ENCODE peak calls at places on chromosomes 12 and 14, in six cellular contexts. O, C, J, B, U and Q are unnamed samples.

GRCh38 chr14:74720526-74720925 is 7.6 kb downstream of the FCF1 start:
- DNase-seq in O (no peak), C (no peak), U (no peak), J (no peak), B (no peak), Q (no peak)

GRCh38 chr14:57417228-57417627 is 26.8 kb downstream of the NAA30 start:
- DNase-seq in U (no peak), B (no peak), J (no peak), O (no peak), C (no peak), Q (no peak)

GRCh38 chr14:88228519-88229236 is 94.4 kb downstream of the KCNK10 start:
- DNase-seq in J (no peak), C (no peak), O (no peak), B (no peak), U (no peak), Q (no peak)

GRCh38 chr12:49089831-49090773 is 4.5 kb downstream of the DHH start:
- DNase-seq in J (peak), C (no peak), O (peak), B (peak), U (no peak), Q (no peak)

GRCh38 chr14:95480109-95480886 is 36.2 kb downstream of the SYNE3 start:
- DNase-seq in C (peak), J (peak), O (peak), U (peak), B (peak), Q (no peak)

GRCh38 chr14:84087986-84088531 is 1441.9 kb upstream of the FLRT2 start:
- DNase-seq in C (no peak), B (no peak), U (no peak), O (no peak), J (no peak), Q (no peak)

GRCh38 chr14:29925106-29925722 is 2.4 kb downstream of the PRKD1 start:
- DNase-seq in B (peak), C (no peak), J (no peak), U (no peak), O (no peak), Q (no peak)

GRCh38 chr12:54658306-54659264 is 10.4 kb upstream of the DCD start:
- DNase-seq in O (peak), C (no peak), U (no peak), J (peak), B (no peak), Q (no peak)

GRCh38 chr12:79001404-79001803 is 136.8 kb downstream of the SYT1 start:
- DNase-seq in J (no peak), C (no peak), B (no peak), U (no peak), O (no peak), Q (no peak)

GRCh38 chr12:53252349-53252916 is 15.7 kb upstream of the ESPL1 start:
- DNase-seq in B (no peak), U (no peak), J (peak), O (no peak), C (peak), Q (no peak)

GRCh38 chr14:61438860-61439765 is 117.7 kb downstream of the PRKCH start:
- DNase-seq in U (no peak), C (no peak), B (peak), J (peak), O (peak), Q (no peak)

GRCh38 chr14:71815110-71815509 is 117.1 kb upstream of the RGS6 start:
- DNase-seq in U (no peak), J (no peak), O (no peak), B (no peak), C (no peak), Q (no peak)

GRCh38 chr12:66210840-66211239 is 21.8 kb downstream of the IRAK3 start:
- DNase-seq in C (no peak), U (no peak), J (no peak), B (no peak), O (no peak), Q (no peak)

GRCh38 chr14:37890095-37890494 is 294.7 kb downstream of the TTC6 start:
- DNase-seq in U (no peak), O (no peak), J (no peak), C (no peak), B (no peak), Q (no peak)

GRCh38 chr12:29145372-29146170 is 3.5 kb upstream of the FAR2 start:
- DNase-seq in U (no peak), O (no peak), C (no peak), J (no peak), B (no peak), Q (no peak)

GRCh38 chr14:38868415-38869290 is 234.4 kb downstream of the SEC23A start:
- DNase-seq in O (no peak), C (no peak), B (no peak), U (no peak), J (no peak), Q (no peak)

GRCh38 chr14:77181603-77182437 is at the start of gene TMEM63C:
- DNase-seq in U (peak), O (peak), B (no peak), C (no peak), J (no peak), Q (no peak)

GRCh38 chr12:44584625-44585024 is 291.5 kb downstream of the NELL2 start:
- DNase-seq in O (no peak), C (no peak), B (no peak), J (no peak), U (no peak), Q (no peak)

GRCh38 chr14:73269729-73270651 is 32.7 kb downstream of the PAPLN start:
- DNase-seq in U (peak), J (peak), B (peak), C (peak), O (peak), Q (no peak)

GRCh38 chr14:50344116-50344775 is 32.1 kb downstream of the DMAC2L start:
- DNase-seq in C (no peak), O (peak), B (no peak), J (no peak), U (no peak), Q (no peak)

GRCh38 chr12:82174383-82174782 is 183.8 kb downstream of the CCDC59 start:
- DNase-seq in U (no peak), J (no peak), O (no peak), C (no peak), B (no peak), Q (no peak)

GRCh38 chr12:122886851-122887816 is 8.8 kb downstream of the VPS37B start:
- DNase-seq in J (no peak), O (peak), B (no peak), U (peak), C (no peak), Q (no peak)

GRCh38 chr12:120263725-120264040 is 1.8 kb downstream of the PXN start:
- DNase-seq in J (no peak), U (no peak), O (no peak), B (no peak), C (no peak), Q (no peak)

GRCh38 chr12:13000616-13000934 is 510 bp upstream of the HEBP1 start:
- DNase-seq in C (no peak), B (no peak), O (no peak), J (no peak), U (no peak), Q (no peak)

GRCh38 chr12:22797686-22798085 is 172.7 kb downstream of the ETNK1 start:
- DNase-seq in O (no peak), U (no peak), B (no peak), C (no peak), J (no peak), Q (no peak)

GRCh38 chr12:124395284-124395752 is 100.4 kb downstream of the RFLNA start:
- DNase-seq in C (no peak), J (no peak), O (no peak), U (no peak), B (no peak), Q (no peak)
- TF ChIP-seq CTCF in C (no peak), J (no peak), O (no peak), U (no peak), B (no peak), Q (no peak)

DNA sequence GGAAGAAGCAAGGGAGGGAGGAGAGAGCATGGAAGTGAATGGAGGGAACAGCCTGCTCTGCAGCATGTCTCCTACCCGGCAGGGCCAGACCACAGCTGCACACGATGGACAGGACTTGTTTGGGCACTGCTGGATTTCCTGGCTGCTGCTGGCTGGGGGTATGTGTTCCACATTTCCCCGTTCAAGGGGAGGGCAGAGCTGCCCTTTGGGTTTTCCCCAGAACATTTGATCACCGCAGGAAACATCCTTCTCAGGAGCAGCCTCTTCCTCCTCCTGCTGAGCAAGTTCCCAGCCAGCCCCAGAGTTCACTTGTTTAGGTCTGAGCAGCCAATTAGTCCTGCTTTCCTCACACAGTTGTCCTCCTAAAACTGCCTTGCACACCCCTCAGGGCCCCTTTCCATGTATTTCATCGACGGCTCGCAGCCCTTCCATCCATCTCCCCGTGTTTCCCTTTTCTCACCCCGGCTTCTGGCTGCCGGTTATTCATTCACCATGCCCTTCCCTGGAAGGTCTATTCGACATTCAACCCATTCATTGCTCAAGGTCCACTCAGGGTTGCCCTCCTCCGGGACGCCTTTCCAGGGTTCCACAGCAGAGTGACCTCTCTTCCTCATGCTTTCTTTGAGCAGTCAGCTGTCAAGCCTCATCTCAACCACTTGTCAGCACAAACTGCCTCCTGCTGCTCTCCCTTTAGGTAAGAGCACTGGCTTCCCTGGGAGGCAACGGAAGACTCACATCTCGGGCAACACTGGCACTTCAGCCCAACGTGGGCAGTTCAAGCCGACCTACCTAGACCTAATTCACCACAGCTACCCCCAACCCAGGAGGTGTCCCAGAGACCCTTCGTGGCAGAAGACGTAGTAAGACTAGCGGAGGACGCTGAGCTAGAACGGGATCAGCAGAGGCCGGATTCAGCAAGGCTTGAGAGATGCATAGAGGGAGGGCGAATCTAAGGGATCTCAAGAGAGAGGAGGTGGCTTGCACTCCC is 20.1 kb upstream of the ANO2 start:
- DNase-seq in J (no peak), B (no peak), O (no peak), U (no peak), C (no peak), Q (no peak)
- TF ChIP-seq CTCF in J (no peak), B (no peak), O (no peak), U (no peak), C (no peak), Q (no peak)

GRCh38 chr12:39587247-39587646 is 32.4 kb downstream of the ABCD2 start:
- DNase-seq in B (no peak), J (no peak), C (no peak), O (peak), U (no peak), Q (no peak)
- TF ChIP-seq CTCF in B (peak), J (peak), C (no peak), O (peak), U (no peak), Q (peak)

GRCh38 chr12:57621497-57622292 is 10.5 kb downstream of the ARHGEF25 start:
- DNase-seq in C (peak), U (peak), O (peak), B (no peak), J (peak), Q (no peak)

GRCh38 chr12:57623811-57624390 is 9.1 kb downstream of the B4GALNT1 start:
- DNase-seq in U (no peak), B (no peak), C (peak), O (no peak), J (no peak), Q (no peak)

GRCh38 chr12:57623385-57623784 is 9.6 kb downstream of the B4GALNT1 start:
- DNase-seq in J (no peak), O (no peak), C (no peak), B (no peak), U (no peak), Q (no peak)

GRCh38 chr12:57620936-57621496 is 9.8 kb downstream of the ARHGEF25 start:
- DNase-seq in B (no peak), U (no peak), O (no peak), J (no peak), C (peak), Q (no peak)

GRCh38 chr12:57622293-57623245 is 10.4 kb downstream of the B4GALNT1 start:
- DNase-seq in J (no peak), C (peak), B (no peak), O (no peak), U (no peak), Q (no peak)
- TF ChIP-seq CTCF in J (no peak), C (no peak), B (no peak), O (no peak), U (no peak), Q (no peak)

GRCh38 chr14:59127437-59127732 is 61.1 kb upstream of the DAAM1 start:
- DNase-seq in B (no peak), O (no peak), C (no peak), J (no peak), U (no peak), Q (no peak)
- TF ChIP-seq CTCF in B (no peak), O (no peak), C (no peak), J (no peak), U (no peak), Q (no peak)

GRCh38 chr14:78228702-78229327 is 58.6 kb downstream of the NRXN3 start:
- DNase-seq in O (no peak), U (no peak), B (no peak), C (no peak), J (no peak), Q (no peak)
- TF ChIP-seq CTCF in O (no peak), U (no peak), B (no peak), C (no peak), J (no peak), Q (no peak)

GRCh38 chr14:94142836-94143235 is 13.4 kb upstream of the IFI27L2 start:
- DNase-seq in O (no peak), B (no peak), U (no peak), J (no peak), C (no peak), Q (no peak)
- TF ChIP-seq CTCF in O (no peak), B (no peak), U (no peak), J (no peak), C (no peak), Q (no peak)